ENCODE peak calls at places on chromosomes 3 and 15, in four cellular contexts. Z is psoas muscle, B is cardiac muscle cell, G is brain microvascular endothelial cell. E is an unnamed sample.

GRCh38 chr3:20186600-20187004 is 596 bp upstream of the SGO1 start:
- DNase-seq in G (no peak), Z (no peak), B (no peak), E (no peak)

GRCh38 chr3:141950572-141951493 is 74.4 kb downstream of the ATP1B3 start:
- DNase-seq in G (no peak), B (no peak), Z (no peak), E (no peak)

GRCh38 chr3:126665221-126665936 is 10.5 kb upstream of the TXNRD3 start:
- DNase-seq in Z (no peak), B (no peak), G (no peak), E (peak)

GRCh38 chr3:24264748-24265158 is 229.9 kb downstream of the THRB start:
- DNase-seq in B (peak), G (peak), Z (no peak), E (peak)

GRCh38 chr3:9732080-9732752 is 681 bp downstream of the BRPF1 start:
- DNase-seq in B (no peak), G (no peak), Z (no peak), E (peak)

GRCh38 chr3:65619391-65620298 is 419.1 kb downstream of the MAGI1 start:
- DNase-seq in B (peak), G (peak), Z (no peak), E (no peak)

GRCh38 chr3:171875923-171876412 is 32.8 kb downstream of the TMEM212 start:
- DNase-seq in B (peak), G (peak), Z (no peak), E (peak)

GRCh38 chr3:9909221-9910013 is 6.8 kb downstream of the IL17RE start:
- DNase-seq in B (no peak), G (no peak), Z (no peak), E (no peak)

GRCh38 chr3:89227634-89228033 is 120.2 kb downstream of the EPHA3 start:
- DNase-seq in Z (no peak), B (no peak), G (peak), E (no peak)

GRCh38 chr3:179898024-179898423 is 138.7 kb downstream of the PEX5L start:
- DNase-seq in B (peak), Z (no peak), G (peak), E (peak)

GRCh38 chr3:4125576-4125975 is 177.6 kb upstream of the SETMAR start:
- DNase-seq in G (no peak), Z (no peak), B (no peak), E (no peak)

GRCh38 chr3:50316657-50317242 is 5.8 kb downstream of the HYAL2 start:
- DNase-seq in B (no peak), G (no peak), Z (no peak), E (peak)

GRCh38 chr3:66797916-66798560 is 200.1 kb upstream of the KBTBD8 start:
- DNase-seq in B (peak), G (peak), Z (peak), E (no peak)
- TF ChIP-seq CTCF in B (no peak), G (no peak), Z (no peak), E (no peak)

DNA sequence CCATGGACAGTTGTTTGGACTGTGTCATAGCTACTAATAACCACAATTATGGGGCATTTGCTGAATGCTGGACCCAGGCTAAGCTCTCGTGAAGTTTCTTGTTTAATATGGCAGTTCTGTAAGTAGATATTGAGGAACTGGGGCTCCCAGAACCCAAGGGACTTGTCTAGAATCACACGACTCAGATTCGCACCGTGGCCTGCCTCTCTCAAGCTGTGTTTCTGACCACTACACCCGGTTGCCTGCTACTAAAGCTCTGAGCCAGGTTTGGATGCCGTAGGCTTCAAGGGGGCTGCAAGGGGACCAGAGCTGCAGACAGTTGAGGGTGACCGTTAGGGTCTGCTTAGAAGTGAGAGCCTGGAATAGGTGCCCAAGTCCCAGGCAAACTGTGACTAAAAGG is 11.5 kb downstream of the TEX264 start:
- DNase-seq in Z (no peak), G (no peak), B (no peak), E (no peak)
- TF ChIP-seq CTCF in Z (no peak), G (no peak), B (no peak), E (no peak)

GRCh38 chr15:97995881-97996603 is 35.5 kb downstream of the ARRDC4 start:
- DNase-seq in G (no peak), Z (no peak), B (no peak), E (peak)
- TF ChIP-seq CTCF in G (peak), Z (peak), B (no peak), E (peak)

GRCh38 chr3:99366663-99367429 is 271.5 kb upstream of the COL8A1 start:
- DNase-seq in Z (no peak), B (no peak), G (no peak), E (peak)
- TF ChIP-seq CTCF in Z (no peak), B (no peak), G (peak), E (no peak)

GRCh38 chr3:98900265-98901031 is 1.0 kb downstream of the DCBLD2 start:
- DNase-seq in Z (no peak), G (no peak), B (no peak), E (no peak)
- TF ChIP-seq CTCF in Z (no peak), G (no peak), B (no peak), E (no peak)

DNA sequence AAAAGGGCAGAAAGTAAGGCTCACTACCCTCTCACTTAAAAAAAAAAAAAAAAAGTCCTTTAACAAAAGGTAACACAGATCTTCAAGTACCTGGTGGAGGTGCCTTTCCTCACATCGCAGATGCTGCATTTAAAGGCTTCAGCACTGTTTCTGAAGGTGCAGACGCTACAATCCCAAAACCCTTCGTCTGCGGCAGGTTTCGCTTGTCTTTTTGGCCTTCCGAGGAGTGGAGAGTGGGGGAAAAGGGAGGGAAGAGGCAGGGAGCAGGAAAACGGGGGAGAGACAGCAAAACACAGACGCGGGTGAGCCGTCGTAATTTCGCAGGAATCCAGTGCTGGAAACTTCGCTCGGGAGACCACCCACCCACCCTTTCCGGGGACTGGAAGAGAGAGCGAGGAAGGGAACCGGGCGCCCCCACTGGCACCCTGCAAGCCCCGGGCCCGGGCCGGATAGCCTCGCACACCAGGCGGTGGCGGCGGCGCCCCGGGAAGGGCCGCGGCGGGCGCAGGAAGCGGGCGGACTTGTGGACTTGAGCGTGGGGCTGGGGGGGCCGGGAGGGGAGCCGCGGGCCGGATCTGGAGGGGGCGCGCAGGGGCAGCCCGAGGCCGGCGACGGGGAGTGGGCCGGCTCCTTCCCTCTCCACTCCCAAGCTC is 401.7 kb downstream of the SHQ1 start:
- DNase-seq in Z (no peak), G (no peak), B (no peak), E (no peak)
- TF ChIP-seq CTCF in Z (peak), G (no peak), B (no peak), E (no peak)

GRCh38 chr15:75785771-75786563 is 57.3 kb upstream of the UBE2Q2 start:
- DNase-seq in Z (no peak), G (no peak), B (peak), E (no peak)
- TF ChIP-seq CTCF in Z (no peak), G (peak), B (no peak), E (no peak)